ENCODE peak calls at places on chromosomes 13 and 19, in five cellular contexts. D is MV-4-11, W is RCC 7860, H is GM12892, K is astrocyte of the hippocampus. A is an unnamed sample.

GRCh38 chr19:33763661-33764343 is 32.9 kb upstream of the KCTD15 start:
- DNase-seq in D (no peak), W (no peak), H (no peak), K (no peak), A (no peak)

GRCh38 chr19:55070755-55071502 is 4.7 kb upstream of the EPS8L1 start:
- DNase-seq in D (peak; percentile 74), W (peak; percentile 65), H (no peak), K (peak; percentile 67), A (no peak)

GRCh38 chr13:27038323-27038722 is 133.3 kb downstream of the USP12 start:
- DNase-seq in D (no peak), W (peak; percentile 57), H (no peak), K (peak; percentile 78), A (no peak)

GRCh38 chr19:2524840-2525723 is 49.2 kb downstream of the GADD45B start:
- DNase-seq in D (peak; percentile 98), W (peak; percentile 96), H (no peak), K (peak; percentile 85), A (no peak)

GRCh38 chr13:80117515-80117914 is 223.4 kb downstream of the SPRY2 start:
- DNase-seq in D (no peak), W (no peak), H (no peak), K (no peak), A (no peak)

GRCh38 chr19:41431426-41432386 is 4.5 kb upstream of the B3GNT8 start:
- DNase-seq in D (peak; percentile 83), W (no peak), H (no peak), K (peak; percentile 43), A (peak; percentile 26)

GRCh38 chr13:40401911-40402776 is 264.3 kb downstream of the FOXO1 start:
- DNase-seq in D (peak; percentile 100), W (peak; percentile 93), H (no peak), K (peak; percentile 96), A (peak; percentile 6)

GRCh38 chr13:40096357-40096911 is 441.0 kb downstream of the COG6 start:
- DNase-seq in D (no peak), W (no peak), H (no peak), K (no peak), A (no peak)

GRCh38 chr13:78610381-78610883 is 7.1 kb upstream of the POU4F1 start:
- DNase-seq in D (no peak), W (no peak), H (no peak), K (no peak), A (no peak)

GRCh38 chr13:78497702-78498319 is 105.5 kb downstream of the POU4F1 start:
- DNase-seq in D (peak; percentile 78), W (no peak), H (no peak), K (no peak), A (no peak)

GRCh38 chr19:3499738-3500428 is 591 bp downstream of the DOHH start:
- DNase-seq in D (no peak), W (no peak), H (no peak), K (no peak), A (no peak)

GRCh38 chr19:55447421-55448174 is 4.5 kb upstream of the SHISA7 start:
- DNase-seq in D (peak; percentile 38), W (no peak), H (no peak), K (peak; percentile 77), A (no peak)

GRCh38 chr19:47274891-47275865 is 493 bp downstream of the INAFM1 start:
- DNase-seq in D (peak; percentile 52), W (no peak), H (peak; percentile 46), K (peak; percentile 55), A (no peak)

A was measured in NCI-H2029.